ENCODE peak calls at places on chromosomes 3 and 15, in five cellular contexts. X, G, J, H and R are unnamed samples.

GRCh38 chr3:16048435-16049318 is 125.8 kb upstream of the GALNT15 start:
- DNase-seq in G (peak; percentile 82), H (peak; percentile 64), J (peak; percentile 79), X (no peak), R (peak; percentile 51)

GRCh38 chr15:67186688-67187087 is 67.8 kb downstream of the AAGAB start:
- DNase-seq in X (no peak), G (no peak), J (no peak), H (no peak), R (peak; percentile 45)

GRCh38 chr15:35874260-35874905 is 328.4 kb upstream of the DPH6 start:
- DNase-seq in X (no peak), H (no peak), J (no peak), G (no peak), R (no peak)

GRCh38 chr3:196648856-196649255 is 9.4 kb downstream of the NRROS start:
- DNase-seq in X (no peak), H (no peak), J (no peak), G (no peak), R (no peak)

GRCh38 chr3:129184396-129184656 is 630 bp upstream of the CNBP start:
- DNase-seq in G (peak; percentile 73), H (peak; percentile 45), X (no peak), J (peak; percentile 69), R (no peak)

GRCh38 chr3:69822501-69822900 is 83.2 kb downstream of the MITF start:
- DNase-seq in H (no peak), X (no peak), J (no peak), G (no peak), R (no peak)

GRCh38 chr3:56291244-56291680 is 177.0 kb downstream of the ERC2 start:
- DNase-seq in X (no peak), H (no peak), J (no peak), G (no peak), R (no peak)

GRCh38 chr15:67479781-67480180 is 41.1 kb upstream of the C15orf61 start:
- DNase-seq in G (no peak), J (no peak), H (no peak), X (no peak), R (no peak)

GRCh38 chr3:192848371-192849233 is 69.1 kb downstream of the MB21D2 start:
- DNase-seq in H (no peak), X (no peak), J (no peak), G (no peak), R (no peak)

GRCh38 chr3:152779649-152780048 is 55.3 kb upstream of the P2RY1 start:
- DNase-seq in J (no peak), H (no peak), X (no peak), G (no peak), R (no peak)

GRCh38 chr15:37104413-37105392 is 4.4 kb upstream of the MEIS2 start:
- DNase-seq in H (no peak), J (no peak), X (no peak), G (no peak), R (no peak)

GRCh38 chr3:452221-452620 is 255.7 kb downstream of the CHL1 start:
- DNase-seq in X (no peak), G (no peak), J (no peak), H (no peak), R (no peak)

GRCh38 chr3:127408022-127408683 is 120.3 kb upstream of the PRR20G start:
- DNase-seq in H (peak; percentile 9), X (no peak), G (peak; percentile 38), J (peak; percentile 21), R (no peak)
- H3K4me1 ChIP-seq in H (no peaks in the 10 kb centered on the region), X (no peaks in the 10 kb centered on the region), G (no peaks in the 10 kb centered on the region), J (no peaks in the 10 kb centered on the region), R (no peaks in the 10 kb centered on the region)

GRCh38 chr15:41659190-41659589 is 1.0 kb upstream of the MGA start:
- DNase-seq in H (no peak), X (no peak), G (no peak), J (no peak), R (no peak)

GRCh38 chr15:41660235-41661077 is at the start of gene MGA:
- DNase-seq in J (peak; percentile 96), G (peak; percentile 95), H (peak; percentile 90), X (peak; percentile 95), R (peak; percentile 91)

GRCh38 chr15:41661529-41662225 is 1.5 kb downstream of the MGA start:
- DNase-seq in H (peak; percentile 81), X (peak; percentile 87), G (peak; percentile 90), J (peak; percentile 91), R (peak; percentile 75)

GRCh38 chr15:41659855-41660234 is 360 bp upstream of the MGA start:
- DNase-seq in X (no peak), H (no peak), J (no peak), G (no peak), R (no peak)

GRCh38 chr15:41661078-41661528 is 898 bp downstream of the MGA start:
- DNase-seq in J (no peak), H (no peak), G (no peak), X (no peak), R (no peak)
- H3K4me1 ChIP-seq in J (peaks cover 37% of the 10 kb centered on the region), H (no peaks in the 10 kb centered on the region), G (peaks cover 46% of the 10 kb centered on the region), X (no peaks in the 10 kb centered on the region), R (peaks cover 29% of the 10 kb centered on the region)

GRCh38 chr15:31257286-31257685 is 69.3 kb upstream of the KLF13 start:
- DNase-seq in H (no peak), J (no peak), G (no peak), X (no peak), R (no peak)
- H3K4me1 ChIP-seq in H (peaks cover 18% of the 10 kb centered on the region), J (no peaks in the 10 kb centered on the region), G (peaks cover 12% of the 10 kb centered on the region), X (peaks cover 3% of the 10 kb centered on the region), R (no peaks in the 10 kb centered on the region)

DNA sequence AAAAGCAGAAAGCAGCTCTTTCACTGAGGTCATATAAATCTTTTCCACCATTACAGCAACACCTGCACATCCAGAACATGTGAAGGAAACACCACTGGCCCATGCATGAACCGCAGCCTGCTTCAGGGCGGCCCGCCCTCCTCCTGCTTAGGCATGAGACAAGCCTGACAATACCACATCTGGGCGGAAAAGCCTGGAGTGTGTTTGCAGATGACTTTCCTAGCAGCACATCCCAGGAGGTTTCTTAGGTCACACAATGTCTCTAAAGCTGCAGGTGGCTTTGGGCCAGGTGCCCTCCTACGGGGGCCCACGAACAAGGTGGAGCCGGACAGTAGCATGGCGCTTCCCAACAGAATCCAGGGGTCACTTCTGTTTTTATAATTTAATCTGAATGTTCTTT is 19.6 kb downstream of the CYFIP1 start:
- DNase-seq in X (no peak), G (peak; percentile 39), H (no peak), J (no peak), R (no peak)
- H3K4me1 ChIP-seq in X (peaks cover 4% of the 10 kb centered on the region), G (peaks cover 68% of the 10 kb centered on the region), H (no peaks in the 10 kb centered on the region), J (peaks cover 5% of the 10 kb centered on the region), R (peaks cover 68% of the 10 kb centered on the region)

GRCh38 chr15:85581495-85581894 is 201.1 kb downstream of the AKAP13 start:
- DNase-seq in J (peak; percentile 77), G (peak; percentile 81), H (peak; percentile 55), X (peak; percentile 86), R (peak; percentile 84)

GRCh38 chr15:85584791-85585360 is 204.5 kb downstream of the AKAP13 start:
- DNase-seq in J (no peak), G (no peak), X (no peak), H (no peak), R (no peak)

GRCh38 chr15:85582719-85583089 is 202.3 kb downstream of the AKAP13 start:
- DNase-seq in G (peak; percentile 77), J (peak; percentile 84), H (peak; percentile 68), X (peak; percentile 79), R (peak; percentile 82)

GRCh38 chr15:85582076-85582718 is 201.8 kb downstream of the AKAP13 start:
- DNase-seq in J (peak; percentile 64), G (no peak), X (no peak), H (peak; percentile 62), R (peak; percentile 60)

GRCh38 chr15:85583404-85584390 is 203.3 kb downstream of the AKAP13 start:
- DNase-seq in G (peak; percentile 75), H (peak; percentile 56), J (peak; percentile 63), X (no peak), R (peak; percentile 53)
- H3K4me1 ChIP-seq in G (peaks cover 65% of the 10 kb centered on the region), H (peaks cover 22% of the 10 kb centered on the region), J (peaks cover 3% of the 10 kb centered on the region), X (peaks cover 4% of the 10 kb centered on the region), R (peaks cover 83% of the 10 kb centered on the region)

GRCh38 chr3:13280856-13281656 is 139.1 kb downstream of the NUP210 start:
- DNase-seq in X (no peak), J (no peak), G (peak; percentile 66), H (no peak), R (no peak)
- H3K4me1 ChIP-seq in X (no peaks in the 10 kb centered on the region), J (no peaks in the 10 kb centered on the region), G (peaks cover 13% of the 10 kb centered on the region), H (no peaks in the 10 kb centered on the region), R (peaks cover 18% of the 10 kb centered on the region)

GRCh38 chr3:73134034-73134433 is 72.6 kb downstream of the EBLN2 start:
- DNase-seq in X (no peak), G (no peak), J (no peak), H (no peak), R (no peak)
- H3K4me1 ChIP-seq in X (no peaks in the 10 kb centered on the region), G (no peaks in the 10 kb centered on the region), J (no peaks in the 10 kb centered on the region), H (no peaks in the 10 kb centered on the region), R (no peaks in the 10 kb centered on the region)

GRCh38 chr3:50352762-50353161 is 2.1 kb downstream of the CYB561D2 start:
- DNase-seq in X (no peak), J (no peak), G (no peak), H (no peak), R (no peak)
- H3K4me1 ChIP-seq in X (no peaks in the 10 kb centered on the region), J (peaks cover 39% of the 10 kb centered on the region), G (peaks cover 49% of the 10 kb centered on the region), H (peaks cover 35% of the 10 kb centered on the region), R (peaks cover 64% of the 10 kb centered on the region)

DNA sequence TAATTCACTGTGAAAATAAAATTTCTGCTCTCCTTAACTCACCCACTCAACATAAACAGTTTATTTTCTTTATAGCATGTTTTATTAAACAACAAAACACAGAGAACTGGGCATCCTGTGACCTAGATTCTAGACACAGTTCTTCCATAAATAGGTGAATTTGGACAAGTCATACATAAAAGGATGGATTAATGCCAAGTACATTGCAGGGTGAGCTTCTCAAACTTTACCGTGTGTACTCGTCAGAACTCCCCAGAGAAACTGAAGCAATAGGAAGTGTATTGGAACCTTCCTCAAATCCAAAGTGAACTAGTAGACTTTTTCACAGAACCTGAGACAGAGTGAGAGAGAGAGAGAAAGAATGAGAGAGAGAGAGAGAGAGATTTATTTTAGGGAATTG is 139.7 kb downstream of the CD47 start:
- DNase-seq in H (no peak), G (no peak), X (no peak), J (no peak), R (no peak)
- H3K4me1 ChIP-seq in H (no peaks in the 10 kb centered on the region), G (peaks cover 1% of the 10 kb centered on the region), X (no peaks in the 10 kb centered on the region), J (no peaks in the 10 kb centered on the region), R (no peaks in the 10 kb centered on the region)

GRCh38 chr3:57682284-57682683 is 10.6 kb downstream of the DENND6A start:
- DNase-seq in X (no peak), J (no peak), G (no peak), H (no peak), R (no peak)
- H3K4me1 ChIP-seq in X (peaks cover 1% of the 10 kb centered on the region), J (peaks cover 4% of the 10 kb centered on the region), G (peaks cover 31% of the 10 kb centered on the region), H (no peaks in the 10 kb centered on the region), R (no peaks in the 10 kb centered on the region)